ENCODE peak calls at places on chromosome 1, in nine cellular contexts. P is cardiac muscle cell, K is sigmoid colon, I is adrenal gland, R is neural progenitor cell, O is body of pancreas, Y is pancreas, L is mesendoderm, W is left lung. D is an unnamed sample.

GRCh38 chr1:147579532-147580199 is 38.4 kb downstream of the BCL9 start:
- DNase-seq in P (no peak), K (no peak), I (no peak), R (no peak), O (peak; percentile 25), Y (no peak), L (no peak), W (peak; percentile 59), D (no peak)

GRCh38 chr1:202291961-202292712 is 49.6 kb downstream of the UBE2T start:
- DNase-seq in P (no peak), K (no peak), I (peak; percentile 76), R (no peak), O (no peak), Y (no peak), L (no peak), W (no peak), D (peak; percentile 40)

GRCh38 chr1:81071072-81071858 is 729.5 kb upstream of the ADGRL2 start:
- DNase-seq in P (no peak), K (no peak), I (no peak), R (no peak), O (no peak), Y (no peak), L (no peak), W (no peak), D (no peak)

GRCh38 chr1:210418863-210419641 is 90.3 kb downstream of the HHAT start:
- DNase-seq in P (no peak), K (no peak), I (no peak), R (peak; percentile 22), O (no peak), Y (no peak), L (no peak), W (no peak), D (no peak)

GRCh38 chr1:29395724-29396437 is 159.6 kb downstream of the PTPRU start:
- DNase-seq in P (no peak), K (no peak), I (no peak), R (no peak), O (no peak), Y (no peak), L (no peak), W (no peak), D (no peak)

GRCh38 chr1:20358761-20359263 is 68.1 kb downstream of the VWA5B1 start:
- DNase-seq in P (peak; percentile 91), K (no peak), I (peak; percentile 94), R (no peak), O (peak; percentile 89), Y (peak; percentile 91), L (no peak), W (no peak), D (peak; percentile 58)

GRCh38 chr1:30449428-30450147 is 273.8 kb downstream of the MATN1 start:
- DNase-seq in P (no peak), K (no peak), I (no peak), R (no peak), O (no peak), Y (no peak), L (no peak), W (no peak), D (no peak)

GRCh38 chr1:65401612-65402011 is 18.9 kb upstream of the LEPR start:
- DNase-seq in P (no peak), K (no peak), I (no peak), R (no peak), O (no peak), Y (no peak), L (no peak), W (no peak), D (no peak)

GRCh38 chr1:163054056-163054706 is 15.0 kb upstream of the RGS4 start:
- DNase-seq in P (peak; percentile 61), K (no peak), I (no peak), R (peak; percentile 9), O (no peak), Y (no peak), L (no peak), W (no peak), D (peak; percentile 45)

GRCh38 chr1:75791022-75791421 is 5.0 kb downstream of the RABGGTB start:
- DNase-seq in P (no peak), K (no peak), I (no peak), R (no peak), O (no peak), Y (no peak), L (no peak), W (no peak), D (no peak)

GRCh38 chr1:24868016-24868875 is 61.8 kb downstream of the RUNX3 start:
- DNase-seq in P (no peak), K (no peak), I (no peak), R (no peak), O (no peak), Y (no peak), L (no peak), W (no peak), D (no peak)

GRCh38 chr1:201877877-201878339 is 10.8 kb upstream of the SHISA4 start:
- DNase-seq in P (peak; percentile 59), K (no peak), I (peak; percentile 56), R (peak; percentile 60), O (peak; percentile 34), Y (no peak), L (peak; percentile 73), W (no peak), D (peak; percentile 43)

GRCh38 chr1:172662464-172663109 is 3.7 kb downstream of the FASLG start:
- DNase-seq in P (no peak), K (no peak), I (peak; percentile 25), R (no peak), O (peak; percentile 22), Y (no peak), L (no peak), W (peak; percentile 39), D (no peak)

GRCh38 chr1:98314591-98314990 is 346.9 kb upstream of the SNX7 start:
- DNase-seq in P (no peak), K (no peak), I (no peak), R (no peak), O (no peak), Y (no peak), L (no peak), W (no peak), D (no peak)

GRCh38 chr1:21594935-21595897 is 73.9 kb downstream of the RAP1GAP start:
- DNase-seq in P (peak; percentile 39), K (no peak), I (peak; percentile 76), R (peak; percentile 80), O (peak; percentile 63), Y (peak; percentile 59), L (peak; percentile 72), W (peak; percentile 67), D (peak; percentile 57)

GRCh38 chr1:15500184-15500958 is 23.6 kb downstream of the CASP9 start:
- DNase-seq in P (no peak), K (no peak), I (no peak), R (no peak), O (no peak), Y (no peak), L (no peak), W (no peak), D (no peak)

GRCh38 chr1:91582431-91582921 is 81.8 kb downstream of the CDC7 start:
- DNase-seq in P (no peak), K (peak; percentile 77), I (no peak), R (no peak), O (no peak), Y (no peak), L (no peak), W (no peak), D (no peak)

GRCh38 chr1:47474278-47475193 is 36.7 kb downstream of the FOXD2 start:
- DNase-seq in P (no peak), K (no peak), I (no peak), R (peak; percentile 25), O (no peak), Y (no peak), L (peak; percentile 68), W (no peak), D (no peak)

GRCh38 chr1:15948091-15948591 is 27.8 kb downstream of the ZBTB17 start:
- DNase-seq in P (no peak), K (no peak), I (peak; percentile 23), R (peak; percentile 45), O (peak; percentile 18), Y (no peak), L (peak; percentile 60), W (no peak), D (no peak)

GRCh38 chr1:204408074-204408507 is 3.5 kb downstream of the PPP1R15B start:
- DNase-seq in P (peak; percentile 69), K (peak; percentile 93), I (peak; percentile 71), R (peak; percentile 47), O (peak; percentile 74), Y (peak; percentile 76), L (no peak), W (peak; percentile 79), D (peak; percentile 65)

GRCh38 chr1:227901239-227901905 is 46.4 kb downstream of the WNT9A start:
- DNase-seq in P (no peak), K (peak; percentile 52), I (no peak), R (no peak), O (no peak), Y (no peak), L (no peak), W (peak; percentile 13), D (peak; percentile 3)

GRCh38 chr1:94727846-94728715 is 92.1 kb upstream of the SLC44A3 start:
- DNase-seq in P (no peak), K (no peak), I (peak; percentile 48), R (no peak), O (no peak), Y (no peak), L (no peak), W (peak; percentile 51), D (no peak)

DNA sequence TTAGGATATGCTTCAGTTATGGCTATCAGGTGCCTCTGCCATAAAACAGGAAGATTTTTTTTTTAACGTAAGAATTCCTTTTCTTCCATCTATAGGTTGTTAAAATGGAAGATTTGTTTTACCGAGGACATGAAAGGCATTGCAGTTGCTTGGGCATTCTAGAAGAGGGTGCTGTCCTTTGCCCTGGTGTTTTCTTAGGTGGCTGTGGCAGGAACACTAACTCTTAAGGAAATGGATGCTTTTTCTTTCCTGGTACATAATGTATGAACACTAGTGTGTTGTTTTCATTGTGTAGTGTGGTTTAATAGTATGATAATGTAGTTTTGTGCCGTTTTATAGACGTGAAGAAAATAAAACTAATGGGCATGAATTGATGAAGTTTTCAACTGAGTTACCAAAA is 47.2 kb downstream of the UCK2 start:
- DNase-seq in P (no peak), K (no peak), I (no peak), R (no peak), O (no peak), Y (no peak), L (no peak), W (no peak), D (no peak)
- H3K4me1 ChIP-seq in P (no peaks in the 10 kb centered on the region), K (no peaks in the 10 kb centered on the region), I (no peaks in the 10 kb centered on the region), R (no peaks in the 10 kb centered on the region), O (peaks cover 27% of the 10 kb centered on the region), Y (peaks cover 23% of the 10 kb centered on the region), L (peaks cover 4% of the 10 kb centered on the region), W (peaks cover 25% of the 10 kb centered on the region), D (no peaks in the 10 kb centered on the region)

GRCh38 chr1:229258851-229259110 is 12.1 kb upstream of the RAB4A start:
- DNase-seq in P (no peak), K (no peak), I (no peak), R (no peak), O (no peak), Y (peak; percentile 9), L (peak; percentile 67), W (no peak), D (no peak)
- H3K4me3 ChIP-seq in P (no peak overlapping the region), K (no peak overlapping the region), I (no peak overlapping the region), R (no peak overlapping the region), O (no peak overlapping the region), Y (no peak overlapping the region), L (no peak overlapping the region), W (no peak overlapping the region), D (no peak overlapping the region)

GRCh38 chr1:155964193-155964592 is 14.2 kb downstream of the ARHGEF2 start:
- DNase-seq in P (no peak), K (no peak), I (no peak), R (no peak), O (no peak), Y (no peak), L (peak; percentile 56), W (no peak), D (no peak)
- H3K36me3 ChIP-seq in P (peaks cover 38% of the 10 kb centered on the region), K (peaks cover 62% of the 10 kb centered on the region), I (no peaks in the 10 kb centered on the region), R (no peaks in the 10 kb centered on the region), O (peaks cover 7% of the 10 kb centered on the region), Y (peaks cover 2% of the 10 kb centered on the region), L (peaks cover 27% of the 10 kb centered on the region), W (peaks cover 100% of the 10 kb centered on the region), D (peaks cover 6% of the 10 kb centered on the region)

GRCh38 chr1:155170806-155171205 is 2.3 kb downstream of the KRTCAP2 start:
- DNase-seq in P (no peak), K (no peak), I (no peak), R (no peak), O (peak; percentile 7), Y (no peak), L (no peak), W (no peak), D (no peak)
- H3K4me1 ChIP-seq in P (peaks cover 5% of the 10 kb centered on the region), K (peaks cover 47% of the 10 kb centered on the region), I (peaks cover 7% of the 10 kb centered on the region), R (peaks cover 23% of the 10 kb centered on the region), O (peaks cover 19% of the 10 kb centered on the region), Y (peaks cover 6% of the 10 kb centered on the region), L (peaks cover 4% of the 10 kb centered on the region), W (peaks cover 54% of the 10 kb centered on the region), D (peaks cover 13% of the 10 kb centered on the region)

D was measured in BE2C.